ENCODE peak calls at places on chromosome 22, in seven cellular contexts. A is naive thymus-derived CD4-positive, alpha-beta T cell; M is H54; R is COLO829; T is activated CD8-positive, alpha-beta memory T cell treated with anti-CD3 and anti-CD28 coated beads, Interleukin-2, amount 50 U/mL, for 48 hours; Y is CD4-positive, alpha-beta T cell; G is Caco-2. U is an unnamed sample.

GRCh38 chr22:28498044-28498443 is 181.6 kb downstream of the TTC28 start:
- DNase-seq in A (no peak), G (no peak), Y (no peak), R (no peak), M (no peak), T (no peak), U (no peak)

GRCh38 chr22:45962756-45963155 is 14.2 kb downstream of the WNT7B start:
- DNase-seq in R (no peak), Y (no peak), T (no peak), G (no peak), A (no peak), M (no peak), U (no peak)

GRCh38 chr22:22931557-22932270 is 44.1 kb downstream of the IGLL5 start:
- DNase-seq in M (no peak), G (no peak), T (no peak), Y (no peak), A (no peak), R (no peak), U (no peak)

GRCh38 chr22:49589811-49590210 is 237.9 kb downstream of the BRD1 start:
- DNase-seq in M (no peak), A (no peak), Y (no peak), T (no peak), G (peak), R (no peak), U (no peak)

GRCh38 chr22:43303751-43304150 is 39.4 kb downstream of the SCUBE1 start:
- DNase-seq in R (no peak), G (no peak), M (no peak), A (no peak), Y (no peak), T (no peak), U (no peak)

GRCh38 chr22:46748948-46749681 is 11.1 kb upstream of the CERK start:
- DNase-seq in A (peak), M (no peak), R (no peak), Y (peak), T (peak), G (no peak), U (no peak)

GRCh38 chr22:20020533-20021195 is at the start of gene TANGO2:
- DNase-seq in G (peak), T (peak), R (peak), M (peak), Y (peak), A (peak), U (peak)

GRCh38 chr22:39205344-39206021 is 39.3 kb downstream of the PDGFB start:
- DNase-seq in T (no peak), R (peak), G (peak), Y (peak), M (peak), A (no peak), U (no peak)

GRCh38 chr22:27668828-27669797 is 132.4 kb downstream of the MN1 start:
- DNase-seq in R (peak), A (no peak), Y (no peak), M (peak), T (no peak), G (peak), U (peak)

GRCh38 chr22:27151407-27151806 is 494.0 kb downstream of the MIAT start:
- DNase-seq in G (no peak), Y (no peak), T (no peak), M (no peak), A (no peak), R (no peak), U (no peak)

GRCh38 chr22:47095395-47096122 is 333.1 kb downstream of the TBC1D22A start:
- DNase-seq in A (no peak), G (no peak), T (no peak), M (no peak), Y (no peak), R (no peak), U (no peak)

GRCh38 chr22:30453731-30454510 is 17.9 kb downstream of the SEC14L3 start:
- DNase-seq in M (no peak), G (no peak), Y (no peak), A (no peak), T (peak), R (no peak), U (no peak)

GRCh38 chr22:22076937-22077703 is 94.5 kb upstream of the TOP3B start:
- DNase-seq in T (no peak), M (no peak), A (no peak), R (no peak), Y (no peak), G (no peak), U (no peak)

GRCh38 chr22:44691796-44692661 is 10.0 kb upstream of the PRR5 start:
- DNase-seq in G (no peak), A (no peak), M (no peak), Y (no peak), R (no peak), T (no peak), U (no peak)

GRCh38 chr22:37771081-37771480 is 36.7 kb upstream of the GCAT start:
- DNase-seq in Y (no peak), A (no peak), R (no peak), M (no peak), T (no peak), G (no peak), U (no peak)

GRCh38 chr22:35995772-35996171 is 32.9 kb downstream of the RBFOX2 start:
- DNase-seq in Y (no peak), G (no peak), T (no peak), M (peak), R (peak), A (no peak), U (peak)

GRCh38 chr22:43993072-43993760 is 30.9 kb upstream of the PARVB start:
- DNase-seq in M (peak), A (peak), T (peak), Y (peak), R (peak), G (peak), U (peak)

GRCh38 chr22:24059121-24059520 is 48.0 kb downstream of the CABIN1 start:
- DNase-seq in Y (no peak), A (no peak), R (no peak), G (no peak), M (peak), T (no peak), U (no peak)

GRCh38 chr22:39496131-39496838 is 5.8 kb upstream of the MIEF1 start:
- DNase-seq in T (peak), M (peak), A (peak), G (no peak), Y (peak), R (peak), U (peak)

GRCh38 chr22:23557036-23557435 is 23.1 kb downstream of the IGLL1 start:
- DNase-seq in A (no peak), G (no peak), Y (no peak), R (no peak), M (no peak), T (peak), U (no peak)

GRCh38 chr22:35622132-35622913 is 5.2 kb upstream of the MB start:
- DNase-seq in T (no peak), A (no peak), Y (no peak), R (no peak), G (peak), M (no peak), U (no peak)

GRCh38 chr22:37043828-37044538 is 7.6 kb upstream of the KCTD17 start:
- DNase-seq in G (peak), T (peak), R (peak), A (no peak), Y (peak), M (peak), U (no peak)

GRCh38 chr22:46076651-46077339 is 73.5 kb upstream of the PPARA start:
- DNase-seq in G (peak), A (no peak), R (no peak), M (no peak), T (no peak), Y (no peak), U (no peak)

GRCh38 chr22:35684270-35684700 is 33.4 kb upstream of the APOL5 start:
- DNase-seq in Y (no peak), A (no peak), T (no peak), R (no peak), G (no peak), M (no peak), U (peak)

GRCh38 chr22:49099496-49100124 is 728.1 kb downstream of the BRD1 start:
- DNase-seq in T (no peak), A (no peak), M (no peak), Y (no peak), G (no peak), R (no peak), U (peak)

GRCh38 chr22:35308480-35308945 is 8.8 kb downstream of the TOM1 start:
- DNase-seq in A (no peak), Y (no peak), M (no peak), R (no peak), T (peak), G (no peak), U (no peak)

GRCh38 chr22:19596680-19597398 is 72.6 kb upstream of the CLDN5 start:
- DNase-seq in Y (no peak), M (peak), R (no peak), G (no peak), T (no peak), A (no peak), U (no peak)

GRCh38 chr22:22348127-22348814 is 103.7 kb downstream of the VPREB1 start:
- DNase-seq in M (no peak), G (no peak), R (peak), T (no peak), A (no peak), Y (no peak), U (no peak)

GRCh38 chr22:44638966-44639739 is 62.9 kb upstream of the PRR5 start:
- DNase-seq in Y (no peak), A (no peak), T (no peak), M (no peak), R (no peak), G (no peak), U (no peak)

GRCh38 chr22:50035131-50035881 is 22.7 kb upstream of the IL17REL start:
- DNase-seq in R (no peak), T (no peak), Y (no peak), M (no peak), G (no peak), A (no peak), U (no peak)

GRCh38 chr22:19941365-19942070 is at the start of the genes COMT and TXNRD2:
- DNase-seq in R (peak), G (peak), Y (peak), A (peak), T (peak), M (peak), U (peak)

GRCh38 chr22:19844423-19845368 is 10.0 kb downstream of the GNB1L start:
- DNase-seq in G (no peak), Y (no peak), T (peak), R (no peak), M (peak), A (no peak), U (peak)